ENCODE peak calls at places on chromosomes 16 and 17, in eight cellular contexts. T, J, S, G, P, W, D and Y are unnamed samples.
A peak's percentile ranks its signal among the peaks of the same experiment; 100 is the strongest.

GRCh38 chr17:6545291-6545690 is 11.1 kb downstream of the PITPNM3 start:
- DNase-seq in T (no peak), J (peak; percentile 17), S (no peak), G (no peak), P (peak; percentile 23), W (no peak), D (no peak), Y (no peak)

GRCh38 chr16:25366078-25366477 is 108.4 kb upstream of the ZKSCAN2 start:
- DNase-seq in T (no peak), J (no peak), S (no peak), G (no peak), P (no peak), W (no peak), D (no peak), Y (no peak)

GRCh38 chr16:51012396-51012795 is 138.7 kb downstream of the SALL1 start:
- DNase-seq in T (peak; percentile 55), J (no peak), S (no peak), G (no peak), P (no peak), W (no peak), D (no peak), Y (no peak)

GRCh38 chr16:6274366-6274765 is 1058.3 kb upstream of the RBFOX1 start:
- DNase-seq in T (no peak), J (no peak), S (no peak), G (no peak), P (no peak), W (no peak), D (no peak), Y (no peak)

GRCh38 chr17:81731271-81731670 is 19.2 kb downstream of the SLC25A10 start:
- DNase-seq in T (no peak), J (no peak), S (no peak), G (no peak), P (no peak), W (no peak), D (no peak), Y (no peak)

GRCh38 chr16:47612711-47613110 is 151.6 kb downstream of the PHKB start:
- DNase-seq in T (no peak), J (no peak), S (no peak), G (no peak), P (no peak), W (no peak), D (no peak), Y (no peak)

GRCh38 chr17:44927696-44928095 is 12.4 kb upstream of the GFAP start:
- DNase-seq in T (peak; percentile 31), J (no peak), S (no peak), G (no peak), P (peak; percentile 23), W (no peak), D (no peak), Y (no peak)

GRCh38 chr16:75644240-75645012 is 3.0 kb downstream of the KARS1 start:
- DNase-seq in T (no peak), J (no peak), S (no peak), G (no peak), P (no peak), W (peak; percentile 31), D (no peak), Y (no peak)

GRCh38 chr16:55495616-55496289 is 13.1 kb upstream of the LPCAT2 start:
- DNase-seq in T (no peak), J (no peak), S (no peak), G (no peak), P (no peak), W (no peak), D (no peak), Y (no peak)

GRCh38 chr17:49108318-49108717 is 24.3 kb upstream of the B4GALNT2 start:
- DNase-seq in T (peak; percentile 26), J (no peak), S (no peak), G (no peak), P (no peak), W (no peak), D (peak; percentile 39), Y (no peak)

GRCh38 chr17:8744086-8744781 is 402 bp downstream of the CCDC42 start:
- DNase-seq in T (no peak), J (no peak), S (no peak), G (no peak), P (no peak), W (no peak), D (no peak), Y (no peak)

GRCh38 chr17:78722101-78722761 is 59.8 kb downstream of the CYTH1 start:
- DNase-seq in T (no peak), J (no peak), S (peak; percentile 38), G (peak; percentile 67), P (peak; percentile 86), W (no peak), D (no peak), Y (no peak)

GRCh38 chr16:74903095-74903494 is 81.8 kb downstream of the WDR59 start:
- DNase-seq in T (no peak), J (no peak), S (no peak), G (no peak), P (no peak), W (no peak), D (no peak), Y (no peak)

GRCh38 chr16:84730406-84731106 is 30.8 kb downstream of the USP10 start:
- DNase-seq in T (peak; percentile 61), J (no peak), S (no peak), G (peak; percentile 70), P (no peak), W (no peak), D (peak; percentile 76), Y (no peak)

GRCh38 chr17:7851438-7852261 is 3.2 kb upstream of the TMEM88 start:
- DNase-seq in T (no peak), J (peak; percentile 92), S (peak; percentile 91), G (peak; percentile 94), P (peak; percentile 98), W (peak; percentile 94), D (peak; percentile 80), Y (peak; percentile 96)

GRCh38 chr17:68182940-68183551 is 64.8 kb upstream of the AMZ2 start:
- DNase-seq in T (no peak), J (no peak), S (no peak), G (no peak), P (peak; percentile 87), W (peak; percentile 71), D (peak; percentile 16), Y (no peak)

GRCh38 chr16:12392585-12393089 is 411.1 kb downstream of the CPPED1 start:
- DNase-seq in T (no peak), J (no peak), S (no peak), G (no peak), P (no peak), W (no peak), D (no peak), Y (no peak)

DNA sequence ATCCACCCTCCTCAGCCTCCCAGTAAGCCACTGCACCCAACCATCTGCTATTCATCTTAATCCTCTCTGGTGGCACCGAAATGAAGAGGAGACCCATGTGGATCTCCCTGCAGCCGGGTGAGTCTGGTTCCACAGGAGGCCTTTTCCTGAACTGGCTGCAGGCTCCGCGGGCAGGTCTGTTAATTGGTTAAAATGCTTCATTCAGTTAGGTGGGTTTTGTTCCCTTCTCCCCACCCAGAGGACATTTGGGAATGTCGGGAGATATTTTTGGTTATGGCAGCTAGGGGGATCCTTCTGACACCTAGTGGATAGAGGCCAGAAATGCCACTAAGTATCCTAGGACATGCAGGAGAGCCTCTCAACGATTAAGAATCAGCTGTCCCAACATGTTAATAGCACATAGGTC is 16.7 kb downstream of the C16orf54 start:
- DNase-seq in T (peak; percentile 43), J (no peak), S (no peak), G (no peak), P (no peak), W (no peak), D (no peak), Y (no peak)
- H3K4me1 ChIP-seq in T (peaks cover 4% of the 10 kb centered on the region), J (no peaks in the 10 kb centered on the region), S (peaks cover 8% of the 10 kb centered on the region), G (peaks cover 5% of the 10 kb centered on the region), P (peaks cover 27% of the 10 kb centered on the region), W (peaks cover 9% of the 10 kb centered on the region), D (no peaks in the 10 kb centered on the region), Y (no peaks in the 10 kb centered on the region)

DNA sequence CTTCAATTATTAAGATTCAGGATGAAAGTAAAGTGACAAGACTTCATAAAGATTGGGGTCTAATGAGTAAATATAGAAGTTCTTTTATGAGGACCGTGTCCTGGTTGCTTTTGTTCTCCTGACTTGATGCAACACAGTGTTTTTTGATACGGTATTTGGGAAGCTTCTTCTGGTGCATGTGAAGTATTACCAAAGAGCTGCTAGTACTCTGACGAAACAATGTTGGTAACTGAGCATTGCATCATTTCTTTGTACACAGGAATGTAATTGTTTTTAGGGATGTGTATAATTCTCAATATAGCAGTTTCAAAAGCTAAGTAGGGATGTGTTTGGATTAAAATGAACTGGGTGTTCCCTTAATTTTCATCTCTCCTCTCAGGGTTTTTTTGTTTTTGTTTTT is 15.9 kb downstream of the KPNB1 start:
- DNase-seq in T (no peak), J (no peak), S (no peak), G (no peak), P (no peak), W (no peak), D (no peak), Y (no peak)
- H3K4me1 ChIP-seq in T (no peaks in the 10 kb centered on the region), J (no peaks in the 10 kb centered on the region), S (no peaks in the 10 kb centered on the region), G (peaks cover 8% of the 10 kb centered on the region), P (peaks cover 95% of the 10 kb centered on the region), W (peaks cover 11% of the 10 kb centered on the region), D (no peaks in the 10 kb centered on the region), Y (no peaks in the 10 kb centered on the region)

DNA sequence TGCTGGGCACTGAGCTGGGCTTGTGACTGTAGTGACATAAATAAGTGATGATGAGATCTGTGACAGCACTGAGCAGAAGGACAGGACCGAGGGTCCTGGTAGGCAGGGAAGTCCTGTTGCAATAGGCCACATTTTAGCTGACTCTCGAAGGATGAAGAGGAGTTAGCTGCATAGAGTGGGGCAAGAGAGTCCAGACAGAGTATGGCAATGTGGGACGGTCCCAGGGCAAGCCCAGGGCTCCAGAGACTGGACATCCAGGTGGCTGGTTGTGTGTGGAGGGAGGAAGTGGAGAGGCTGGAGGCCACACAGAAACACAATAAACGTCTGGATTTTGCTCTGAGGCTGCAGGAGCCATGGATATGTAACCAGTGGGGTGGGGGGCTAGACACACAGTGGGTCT is 64.5 kb upstream of the ZNF423 start:
- DNase-seq in T (no peak), J (no peak), S (no peak), G (no peak), P (peak; percentile 51), W (no peak), D (no peak), Y (no peak)
- H3K4me1 ChIP-seq in T (peaks cover 3% of the 10 kb centered on the region), J (no peaks in the 10 kb centered on the region), S (peaks cover 4% of the 10 kb centered on the region), G (no peaks in the 10 kb centered on the region), P (no peaks in the 10 kb centered on the region), W (no peaks in the 10 kb centered on the region), D (no peaks in the 10 kb centered on the region), Y (no peaks in the 10 kb centered on the region)

GRCh38 chr17:46110219-46110618 is 83.0 kb downstream of the KANSL1 start:
- DNase-seq in T (no peak), J (no peak), S (no peak), G (no peak), P (no peak), W (no peak), D (no peak), Y (no peak)

GRCh38 chr17:46106966-46107644 is 86.1 kb downstream of the KANSL1 start:
- DNase-seq in T (no peak), J (no peak), S (no peak), G (no peak), P (no peak), W (no peak), D (no peak), Y (no peak)

GRCh38 chr17:46108120-46108519 is 85.1 kb downstream of the KANSL1 start:
- DNase-seq in T (no peak), J (no peak), S (no peak), G (no peak), P (no peak), W (no peak), D (no peak), Y (no peak)

GRCh38 chr17:46109603-46110189 is 83.5 kb downstream of the KANSL1 start:
- DNase-seq in T (no peak), J (no peak), S (no peak), G (no peak), P (no peak), W (no peak), D (no peak), Y (no peak)

GRCh38 chr17:46108550-46109110 is 84.6 kb downstream of the KANSL1 start:
- DNase-seq in T (no peak), J (no peak), S (no peak), G (no peak), P (no peak), W (no peak), D (no peak), Y (no peak)
- H3K4me1 ChIP-seq in T (peaks cover 17% of the 10 kb centered on the region), J (no peaks in the 10 kb centered on the region), S (peaks cover 59% of the 10 kb centered on the region), G (peaks cover 53% of the 10 kb centered on the region), P (peaks cover 93% of the 10 kb centered on the region), W (peaks cover 60% of the 10 kb centered on the region), D (no peaks in the 10 kb centered on the region), Y (peaks cover 45% of the 10 kb centered on the region)